ENCODE peak calls at places on chromosomes 11 and 22, in four cellular contexts. P, E, J and U are unnamed samples.

GRCh38 chr11:83241291-83241946 is 44.7 kb downstream of the CCDC90B start:
- DNase-seq in E (peak), J (no peak), P (peak), U (no peak)

GRCh38 chr11:64334764-64335741 is 5.0 kb upstream of the CCDC88B start:
- DNase-seq in J (no peak), P (peak), E (peak), U (no peak)

GRCh38 chr11:126310229-126310991 is 6.5 kb downstream of the DCPS start:
- DNase-seq in J (peak), E (peak), P (peak), U (peak)

GRCh38 chr11:69008774-69009440 is 4.1 kb downstream of the MRGPRF start:
- DNase-seq in E (peak), P (peak), J (peak), U (no peak)

GRCh38 chr11:92764128-92764527 is 205.3 kb upstream of the MTNR1B start:
- DNase-seq in P (no peak), E (no peak), J (no peak), U (no peak)

GRCh38 chr22:38346506-38346905 is 29.3 kb upstream of the CSNK1E start:
- DNase-seq in P (no peak), E (no peak), J (peak), U (no peak)

GRCh38 chr11:87035976-87036583 is 1.7 kb upstream of the TMEM135 start:
- DNase-seq in E (no peak), J (no peak), P (no peak), U (no peak)

GRCh38 chr11:67119577-67120391 is 721 bp downstream of the KDM2A start:
- DNase-seq in P (no peak), E (no peak), J (peak), U (peak)

GRCh38 chr11:725624-726202 is 19.7 kb downstream of the EPS8L2 start:
- DNase-seq in E (no peak), J (no peak), P (no peak), U (no peak)

DNA sequence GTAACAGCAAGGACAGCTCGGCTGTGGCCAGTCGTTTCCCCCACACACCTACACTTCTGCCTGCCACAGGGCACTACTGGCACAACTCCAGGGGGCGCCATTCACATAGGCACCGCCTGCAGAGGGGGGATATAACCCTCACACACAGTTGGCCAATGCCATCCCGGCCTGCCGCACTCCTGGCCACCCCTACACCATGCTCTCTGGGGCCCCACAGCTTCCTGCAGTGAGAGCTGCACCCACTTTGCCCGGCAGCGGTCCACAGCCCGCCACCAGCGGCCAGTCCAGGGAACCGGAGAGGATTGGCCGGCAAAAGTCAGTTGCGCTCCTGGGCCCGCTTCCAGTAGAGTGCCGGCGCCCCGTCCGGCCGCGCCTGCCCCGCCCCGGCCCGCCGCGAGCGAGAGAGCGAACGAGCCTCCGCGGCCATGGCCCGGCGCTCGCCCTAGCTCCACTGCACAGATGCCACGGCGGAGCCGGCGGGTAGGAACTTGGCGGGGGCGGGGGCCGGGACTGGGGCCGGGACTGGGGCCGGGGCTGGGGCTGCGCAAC is 25.6 kb upstream of the SUSD2 start:
- DNase-seq in J (peak), E (peak), P (no peak), U (peak)
- TF ChIP-seq CTCF in J (no peak), E (peak), P (peak), U (no peak)

GRCh38 chr11:20712912-20713311 is 43.5 kb downstream of the NELL1 start:
- DNase-seq in J (no peak), P (no peak), E (no peak), U (no peak)
- TF ChIP-seq CTCF in J (no peak), P (no peak), E (no peak), U (no peak)

GRCh38 chr11:9060700-9061111 is 30.7 kb downstream of the SCUBE2 start:
- DNase-seq in J (no peak), E (no peak), P (no peak), U (no peak)
- TF ChIP-seq CTCF in J (no peak), E (no peak), P (no peak), U (no peak)

DNA sequence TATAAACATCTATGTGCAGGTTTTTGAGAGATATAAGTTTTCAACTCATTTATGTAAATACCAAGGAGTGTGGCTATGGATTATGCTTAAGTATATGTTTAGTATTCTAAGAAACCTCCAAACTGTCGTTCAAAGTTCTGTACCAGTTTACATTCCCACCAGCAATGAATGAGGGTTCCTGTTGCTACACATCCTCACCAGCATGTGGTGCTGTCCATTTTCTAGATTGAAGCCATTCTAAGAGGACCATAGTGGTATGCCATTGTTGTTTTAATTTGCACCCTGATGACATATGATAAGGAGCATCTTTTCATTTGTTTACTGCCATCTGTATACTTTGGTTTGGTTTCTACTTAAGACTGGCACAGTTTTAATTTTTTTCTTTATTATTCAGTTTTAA is 2097.9 kb downstream of the LRRC4C start:
- DNase-seq in E (no peak), J (no peak), P (no peak), U (no peak)
- TF ChIP-seq CTCF in E (no peak), J (no peak), P (no peak), U (no peak)

DNA sequence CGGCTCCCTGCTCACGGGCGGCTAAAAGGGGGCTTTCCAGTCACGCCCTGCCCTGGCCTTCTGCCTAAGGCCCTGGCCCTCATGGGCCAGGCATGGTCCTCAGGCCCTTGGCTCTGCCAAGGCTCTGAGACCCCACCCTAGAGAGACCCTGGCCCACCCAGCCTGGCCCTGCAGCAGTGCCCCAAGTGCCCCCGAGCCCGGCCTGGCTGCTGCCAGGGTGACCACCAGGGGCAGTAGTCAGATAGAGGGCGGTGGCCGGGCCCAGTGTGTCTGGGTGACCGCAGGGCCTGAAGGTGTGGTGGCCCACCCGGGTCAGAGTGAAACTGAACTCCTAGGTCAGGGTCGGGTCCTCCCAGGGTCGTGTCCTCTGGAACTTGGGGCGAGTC is 29.4 kb upstream of the CCDC188 start:
- DNase-seq in E (no peak), P (no peak), J (no peak), U (no peak)
- TF ChIP-seq CTCF in E (peak), P (no peak), J (no peak), U (no peak)

GRCh38 chr11:102780491-102780918 is at the start of gene MMP10:
- DNase-seq in J (no peak), P (peak), E (peak), U (no peak)
- TF ChIP-seq CTCF in J (no peak), P (peak), E (peak), U (no peak)